ENCODE peak calls at places on chromosome 22, in four cellular contexts. U is HepG2, W is GM12878, I is K562. T is an unnamed sample. For H3K79me2, the result is how much of the 10 kb centered on the place peaks cover.

GRCh38 chr22:31637375-31637937 is 24.6 kb downstream of the PISD start:
- DNase-seq in U (no peak), W (no peak), I (no peak), T (peak)

GRCh38 chr22:24402460-24403192 is 24.8 kb upstream of the ADORA2A start:
- DNase-seq in U (peak), W (peak), I (no peak), T (no peak)

GRCh38 chr22:34669001-34669400 is 397.0 kb upstream of the ISX start:
- DNase-seq in U (no peak), W (no peak), I (no peak), T (no peak)

GRCh38 chr22:31973739-31974138 is 29.4 kb downstream of the YWHAH start:
- DNase-seq in U (no peak), W (no peak), I (no peak), T (no peak)

GRCh38 chr22:44210721-44211120 is 30.0 kb downstream of the PARVG start:
- DNase-seq in U (no peak), W (no peak), I (no peak), T (no peak)

GRCh38 chr22:19873138-19873959 is 18.7 kb upstream of the GNB1L start:
- DNase-seq in U (no peak), W (no peak), I (no peak), T (no peak)

GRCh38 chr22:31897842-31898241 is 46.5 kb upstream of the YWHAH start:
- DNase-seq in U (no peak), W (no peak), I (no peak), T (peak)

GRCh38 chr22:33918676-33919590 is 1.3 kb downstream of the LARGE1 start:
- DNase-seq in U (peak), W (no peak), I (no peak), T (no peak)

GRCh38 chr22:35064664-35065063 is 1.3 kb upstream of the ISX start:
- DNase-seq in U (peak), W (peak), I (peak), T (no peak)

GRCh38 chr22:36026741-36027140 is 1.9 kb downstream of the RBFOX2 start:
- DNase-seq in U (no peak), W (no peak), I (no peak), T (peak)

GRCh38 chr22:24834845-24835570 is 29.0 kb downstream of the SGSM1 start:
- DNase-seq in U (peak), W (no peak), I (no peak), T (peak)

GRCh38 chr22:44461083-44461375 is 37.0 kb downstream of the RTL6 start:
- DNase-seq in U (no peak), W (no peak), I (no peak), T (no peak)

GRCh38 chr22:47175761-47176359 is 413.4 kb downstream of the TBC1D22A start:
- DNase-seq in U (no peak), W (no peak), I (no peak), T (no peak)

GRCh38 chr22:49349841-49350381 is 477.8 kb downstream of the BRD1 start:
- DNase-seq in U (no peak), W (no peak), I (no peak), T (no peak)

GRCh38 chr22:40176921-40177737 is 596 bp upstream of the TNRC6B start:
- DNase-seq in U (peak), W (peak), I (peak), T (peak)

GRCh38 chr22:27790396-27791216 is 10.9 kb downstream of the MN1 start:
- DNase-seq in U (no peak), W (no peak), I (no peak), T (peak)

GRCh38 chr22:35421121-35421520 is 21.2 kb downstream of the MCM5 start:
- DNase-seq in U (no peak), W (no peak), I (no peak), T (peak)

GRCh38 chr22:32801436-32802290 is at the start of gene TIMP3:
- DNase-seq in U (no peak), W (no peak), I (peak), T (peak)

GRCh38 chr22:24290459-24290858 is 19.8 kb downstream of the SPECC1L start:
- DNase-seq in U (no peak), W (no peak), I (no peak), T (no peak)

GRCh38 chr22:24772493-24773220 is 1.9 kb downstream of the PIWIL3 start:
- DNase-seq in U (peak), W (no peak), I (peak), T (peak)

GRCh38 chr22:27576815-27577564 is 224.6 kb downstream of the MN1 start:
- DNase-seq in U (no peak), W (no peak), I (no peak), T (peak)

GRCh38 chr22:27810566-27810965 is 9.0 kb upstream of the MN1 start:
- DNase-seq in U (peak), W (no peak), I (no peak), T (no peak)

GRCh38 chr22:31160328-31160978 is 471 bp downstream of the RNF185 start:
- DNase-seq in U (no peak), W (no peak), I (peak), T (no peak)

GRCh38 chr22:19976671-19977070 is 35.1 kb upstream of the TXNRD2 start:
- DNase-seq in U (no peak), W (no peak), I (no peak), T (no peak)

GRCh38 chr22:11598492-11599440 is 3929.2 kb upstream of the OR11H1 start:
- DNase-seq in U (no peak), W (no peak), I (no peak), T (no peak)

GRCh38 chr22:49509016-49509415 is 318.7 kb downstream of the BRD1 start:
- DNase-seq in U (no peak), W (no peak), I (no peak), T (no peak)

GRCh38 chr22:26648011-26648497 is 9.3 kb upstream of the MIAT start:
- DNase-seq in U (no peak), W (no peak), I (no peak), T (peak)

GRCh38 chr22:35630891-35631290 is 13.8 kb upstream of the MB start:
- DNase-seq in U (no peak), W (no peak), I (no peak), T (no peak)

GRCh38 chr22:39244496-39245129 is at the start of gene PDGFB:
- DNase-seq in U (no peak), W (no peak), I (peak), T (peak)

GRCh38 chr22:26718488-26718887 is 61.1 kb downstream of the MIAT start:
- DNase-seq in U (no peak), W (no peak), I (no peak), T (no peak)

GRCh38 chr22:20882855-20883254 is 24.0 kb downstream of the SNAP29 start:
- DNase-seq in U (no peak), W (no peak), I (no peak), T (no peak)

GRCh38 chr22:48491451-48491941 is 1336.2 kb downstream of the BRD1 start:
- DNase-seq in U (no peak), W (no peak), I (no peak), T (no peak)

GRCh38 chr22:36619797-36620390 is 83.7 kb downstream of the CACNG2 start:
- DNase-seq in U (no peak), W (no peak), I (no peak), T (no peak)

GRCh38 chr22:40654522-40655167 is 18.1 kb upstream of the MRTFA start:
- DNase-seq in U (no peak), W (no peak), I (peak), T (peak)

GRCh38 chr22:37075046-37075445 is 23.5 kb downstream of the KCTD17 start:
- DNase-seq in U (no peak), W (no peak), I (no peak), T (no peak)

GRCh38 chr22:18104566-18104965 is 6.0 kb upstream of the TUBA8 start:
- DNase-seq in U (no peak), W (no peak), I (no peak), T (no peak)

GRCh38 chr22:19429950-19430889 is 1.3 kb downstream of the HIRA start:
- DNase-seq in U (peak), W (no peak), I (peak), T (peak)

DNA sequence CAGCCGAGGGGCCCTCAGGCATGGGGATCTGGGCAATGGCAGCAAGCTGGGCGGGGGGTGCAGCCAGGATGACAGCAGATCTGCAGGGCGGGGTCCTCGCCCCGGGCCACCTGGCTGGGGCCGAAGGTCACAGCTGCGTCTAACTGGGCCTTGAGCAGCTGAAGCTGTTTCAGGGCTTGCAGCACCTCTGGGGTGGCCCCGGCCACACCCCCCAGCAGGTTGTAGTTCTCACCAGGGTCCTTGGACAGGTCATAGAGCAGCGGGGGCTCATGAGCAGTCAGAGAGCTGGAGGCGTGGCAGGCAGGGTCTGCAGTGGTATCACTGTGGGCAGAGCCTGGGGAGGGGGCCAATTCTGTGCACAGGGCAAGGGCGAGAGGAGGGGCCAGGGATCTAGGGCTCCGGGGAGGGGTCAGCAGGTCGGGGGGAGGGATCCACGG is 2.8 kb downstream of the ARSA start:
- DNase-seq in U (no peak), W (no peak), I (no peak), T (no peak)
- H2AFZ ChIP-seq in U (no peak), W (no peak), I (no peak), T (no peak)

DNA sequence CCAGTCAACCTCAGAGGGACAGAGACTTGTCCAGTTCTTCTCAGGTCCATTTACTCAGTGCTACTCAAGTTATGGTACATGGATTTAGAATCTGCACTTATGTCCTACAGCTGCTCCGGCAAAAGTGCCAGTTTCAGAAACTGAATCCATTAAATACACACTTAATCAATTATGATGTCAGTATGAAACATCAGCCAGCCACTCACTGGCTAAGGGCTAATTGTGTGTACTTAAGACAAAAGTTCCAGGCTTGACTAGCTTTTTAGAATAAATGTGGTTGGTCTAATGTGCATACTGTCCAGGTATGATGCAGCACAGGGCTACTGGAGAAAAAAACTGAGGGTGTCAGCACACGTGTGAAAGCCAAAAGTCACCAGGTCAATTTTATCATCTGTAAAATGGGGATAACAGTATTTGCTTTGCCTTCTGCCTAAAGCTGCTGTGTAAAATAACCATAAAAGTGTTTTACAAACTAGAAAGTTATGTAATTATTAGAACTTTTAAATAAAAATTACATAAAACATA is 55.4 kb upstream of the CYP2D6 start:
- DNase-seq in U (no peak), W (no peak), I (no peak), T (no peak)
- H3K79me2 ChIP-seq in U (under half), W (under half), I (half or more), T (half or more)

GRCh38 chr22:38081941-38082828 is 1.8 kb downstream of the SLC16A8 start:
- DNase-seq in U (no peak), W (no peak), I (no peak), T (peak)
- TF ChIP-seq JUNB in U (no peak), W (no peak), I (no peak), T (no peak)

GRCh38 chr22:45995405-45996101 is 18.6 kb upstream of the WNT7B start:
- DNase-seq in U (no peak), W (no peak), I (no peak), T (no peak)
- H2AFZ ChIP-seq in U (no peak), W (no peak), I (no peak), T (no peak)

GRCh38 chr22:42717197-42717967 is 3.3 kb downstream of the A4GALT start:
- DNase-seq in U (no peak), W (no peak), I (no peak), T (peak)
- H3K79me2 ChIP-seq in U (under half), W (under half), I (under half), T (under half)

DNA sequence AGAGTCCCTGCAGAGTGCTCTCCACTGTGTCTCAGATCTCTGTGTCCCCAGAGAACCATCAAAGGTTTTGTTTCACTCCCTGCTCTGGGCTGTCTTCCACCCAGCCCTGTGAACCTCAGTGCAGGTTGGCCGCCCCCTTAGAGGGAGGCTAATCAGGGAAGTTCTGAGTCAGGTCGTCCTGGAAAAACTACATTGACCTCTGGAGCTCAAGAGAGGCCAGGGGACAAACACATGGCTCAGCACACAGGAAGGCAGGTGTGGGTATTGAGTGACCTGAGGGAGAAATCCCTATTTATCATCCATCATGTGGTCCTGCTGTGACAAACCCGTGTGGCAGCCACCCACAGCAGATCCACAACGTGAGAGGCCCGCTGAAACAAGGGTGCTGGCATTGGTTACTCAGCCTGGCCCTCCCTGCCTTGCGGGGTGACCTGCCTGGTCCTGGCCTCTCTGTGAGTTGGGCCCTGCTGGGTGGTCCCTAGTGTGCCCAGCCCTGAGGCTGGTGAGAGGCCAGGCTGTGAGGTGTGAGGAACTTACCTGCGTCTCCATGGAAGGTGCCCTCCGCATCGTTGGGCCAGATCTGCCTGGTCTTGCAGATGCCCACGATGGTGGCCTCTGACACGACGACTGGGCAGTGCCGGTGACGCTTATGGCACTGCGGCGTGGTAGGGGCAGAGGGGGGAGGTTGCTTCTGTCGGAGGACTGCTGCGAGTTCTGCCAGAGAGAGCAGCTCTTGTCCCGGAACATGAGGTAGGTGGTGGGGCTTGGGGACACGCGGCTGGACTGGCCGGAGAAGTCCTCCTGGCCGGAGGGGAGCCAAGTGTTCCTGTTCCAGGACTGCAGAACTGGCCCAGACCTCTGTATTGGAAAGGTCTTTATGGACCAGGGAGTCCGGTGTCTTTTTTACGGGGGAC is 671 bp upstream of the BCR start:
- DNase-seq in U (no peak), W (no peak), I (peak), T (peak)
- TF ChIP-seq JUNB in U (no peak), W (no peak), I (no peak), T (no peak)

GRCh38 chr22:29479417-29480261 is at the start of gene NEFH:
- DNase-seq in U (no peak), W (no peak), I (peak), T (peak)
- H2AFZ ChIP-seq in U (no peak), W (no peak), I (peak), T (peak)

GRCh38 chr22:22553735-22554134 is 5.3 kb downstream of the PRAME start:
- DNase-seq in U (no peak), W (no peak), I (peak), T (no peak)
- H3K79me2 ChIP-seq in U (under half), W (under half), I (half or more), T (under half)